ENCODE peak calls at places on chromosomes 13 and 19, in nine cellular contexts. W, V, P, G, S, O, Z, L and M are unnamed samples.

GRCh38 chr19:19748249-19748938 is 15.5 kb upstream of the ZNF14 start:
- DNase-seq in P (peak), L (no peak), Z (no peak), G (no peak), V (no peak), O (no peak), S (no peak), W (no peak), M (no peak)

GRCh38 chr19:33456845-33457220 is 64.8 kb downstream of the PEPD start:
- DNase-seq in O (no peak), S (no peak), Z (no peak), G (no peak), P (no peak), L (no peak), W (peak), V (no peak), M (peak)

GRCh38 chr13:29676941-29677452 is 81.5 kb upstream of the SLC7A1 start:
- DNase-seq in W (no peak), V (no peak), L (no peak), P (no peak), S (no peak), O (no peak), Z (peak), G (no peak), M (no peak)

GRCh38 chr13:32022292-32022691 is 9.3 kb upstream of the FRY start:
- DNase-seq in V (no peak), O (no peak), S (peak), P (no peak), L (no peak), G (no peak), Z (peak), W (no peak), M (no peak)

GRCh38 chr19:51448011-51448744 is 10.1 kb downstream of the SIGLEC8 start:
- DNase-seq in P (no peak), S (no peak), Z (no peak), G (no peak), L (no peak), V (no peak), O (no peak), W (no peak), M (no peak)

GRCh38 chr13:66659291-66660012 is 570.7 kb downstream of the PCDH9 start:
- DNase-seq in Z (no peak), O (no peak), V (no peak), L (no peak), P (no peak), W (no peak), S (no peak), G (no peak), M (no peak)

GRCh38 chr19:4369888-4370260 is 26.5 kb downstream of the MPND start:
- DNase-seq in S (peak), W (peak), V (peak), O (peak), L (peak), P (peak), G (no peak), Z (peak), M (peak)

GRCh38 chr13:109301711-109302110 is 484.7 kb downstream of the IRS2 start:
- DNase-seq in L (no peak), O (no peak), P (no peak), S (no peak), W (no peak), G (no peak), V (no peak), Z (no peak), M (peak)

GRCh38 chr13:46866150-46866549 is 30.7 kb downstream of the HTR2A start:
- DNase-seq in L (no peak), S (peak), V (peak), G (no peak), O (peak), P (peak), Z (peak), W (peak), M (peak)

GRCh38 chr19:51511353-51511752 is 9.8 kb upstream of the SIGLEC12 start:
- DNase-seq in L (no peak), P (no peak), S (no peak), G (peak), O (peak), Z (peak), V (no peak), W (no peak), M (peak)

GRCh38 chr13:89455741-89456140 is 1784.6 kb downstream of the SLITRK5 start:
- DNase-seq in Z (no peak), G (no peak), S (no peak), W (no peak), P (no peak), L (no peak), O (no peak), V (no peak), M (no peak)

GRCh38 chr19:8526345-8527062 is 12.5 kb upstream of the ZNF414 start:
- DNase-seq in G (peak), P (peak), Z (peak), O (peak), L (peak), V (peak), S (peak), W (peak), M (peak)

DNA sequence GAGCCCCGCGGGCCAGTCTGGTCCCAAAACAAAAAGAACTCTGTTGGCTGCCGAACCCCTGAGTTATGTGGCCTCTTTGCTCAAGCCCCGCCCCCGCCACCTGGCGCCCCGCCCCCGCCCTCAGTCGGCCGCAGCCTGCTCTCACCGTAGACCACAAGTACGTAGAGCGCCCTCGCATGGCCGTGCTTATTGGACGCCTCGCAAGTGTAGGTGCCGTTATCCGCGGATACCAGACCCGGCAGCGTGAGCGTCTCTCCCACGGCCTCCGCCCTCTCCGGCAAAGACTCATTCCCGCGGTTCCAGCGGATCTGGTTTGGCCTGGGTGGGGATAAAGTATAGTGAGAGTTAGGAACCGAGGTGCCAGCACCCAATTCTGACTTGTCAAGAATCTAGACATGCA is 5.5 kb upstream of the ZNF428 start:
- DNase-seq in V (peak), Z (peak), G (peak), L (no peak), S (peak), O (peak), P (peak), W (peak), M (peak)
- TF ChIP-seq CTCF in V (no peak), Z (peak), G (peak), L (no peak), S (peak), O (peak), P (peak), W (peak), M (peak)

GRCh38 chr13:103542648-103543047 is 476.4 kb upstream of the SLC10A2 start:
- DNase-seq in V (no peak), G (no peak), O (no peak), L (no peak), Z (no peak), S (no peak), P (no peak), W (no peak), M (no peak)

GRCh38 chr13:103540394-103540793 is 474.2 kb upstream of the SLC10A2 start:
- DNase-seq in L (no peak), W (no peak), Z (no peak), P (no peak), V (no peak), G (no peak), O (no peak), S (no peak), M (no peak)

GRCh38 chr13:103539721-103540120 is 473.5 kb upstream of the SLC10A2 start:
- DNase-seq in G (no peak), O (no peak), Z (no peak), P (no peak), L (no peak), W (no peak), S (no peak), V (no peak), M (no peak)

GRCh38 chr13:103537616-103538015 is 471.4 kb upstream of the SLC10A2 start:
- DNase-seq in O (no peak), W (no peak), G (no peak), L (no peak), S (no peak), Z (no peak), P (no peak), V (no peak), M (no peak)

DNA sequence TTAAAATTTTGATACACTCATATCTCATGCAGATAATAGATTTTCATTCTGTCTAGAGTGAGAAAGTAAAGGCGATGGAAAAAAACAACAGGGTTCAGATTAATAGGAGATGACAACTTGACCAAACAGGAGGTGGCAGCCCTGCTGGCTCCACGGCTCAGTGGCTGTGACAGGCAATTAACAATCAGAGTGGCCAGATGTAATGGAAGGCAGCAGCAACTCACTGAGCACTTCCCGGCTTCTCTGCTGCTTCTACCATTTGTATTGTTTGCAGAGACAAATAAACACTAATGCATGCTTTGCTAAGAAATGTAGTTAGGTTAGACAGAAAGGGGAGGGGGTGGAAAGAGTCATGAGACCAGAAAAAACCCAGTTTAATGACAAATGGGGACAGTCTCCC is 473.0 kb upstream of the SLC10A2 start:
- DNase-seq in V (no peak), O (peak), S (peak), L (no peak), P (no peak), G (no peak), W (no peak), Z (peak), M (peak)
- TF ChIP-seq CTCF in V (no peak), O (peak), S (no peak), L (no peak), P (no peak), G (no peak), W (no peak), Z (peak), M (no peak)

GRCh38 chr13:112760931-112761330 is 71.1 kb downstream of the ATP11A start:
- DNase-seq in S (no peak), V (no peak), G (no peak), P (no peak), W (no peak), L (no peak), O (no peak), Z (no peak), M (no peak)
- TF ChIP-seq CTCF in S (no peak), V (no peak), G (no peak), P (no peak), W (no peak), L (no peak), O (no peak), Z (no peak), M (no peak)

GRCh38 chr19:46049597-46049996 is 8.8 kb upstream of the IGFL4 start:
- DNase-seq in Z (no peak), G (no peak), P (no peak), O (peak), W (no peak), S (no peak), L (no peak), V (no peak), M (no peak)
- TF ChIP-seq CTCF in Z (peak), G (peak), P (peak), O (peak), W (no peak), S (no peak), L (no peak), V (no peak), M (no peak)

DNA sequence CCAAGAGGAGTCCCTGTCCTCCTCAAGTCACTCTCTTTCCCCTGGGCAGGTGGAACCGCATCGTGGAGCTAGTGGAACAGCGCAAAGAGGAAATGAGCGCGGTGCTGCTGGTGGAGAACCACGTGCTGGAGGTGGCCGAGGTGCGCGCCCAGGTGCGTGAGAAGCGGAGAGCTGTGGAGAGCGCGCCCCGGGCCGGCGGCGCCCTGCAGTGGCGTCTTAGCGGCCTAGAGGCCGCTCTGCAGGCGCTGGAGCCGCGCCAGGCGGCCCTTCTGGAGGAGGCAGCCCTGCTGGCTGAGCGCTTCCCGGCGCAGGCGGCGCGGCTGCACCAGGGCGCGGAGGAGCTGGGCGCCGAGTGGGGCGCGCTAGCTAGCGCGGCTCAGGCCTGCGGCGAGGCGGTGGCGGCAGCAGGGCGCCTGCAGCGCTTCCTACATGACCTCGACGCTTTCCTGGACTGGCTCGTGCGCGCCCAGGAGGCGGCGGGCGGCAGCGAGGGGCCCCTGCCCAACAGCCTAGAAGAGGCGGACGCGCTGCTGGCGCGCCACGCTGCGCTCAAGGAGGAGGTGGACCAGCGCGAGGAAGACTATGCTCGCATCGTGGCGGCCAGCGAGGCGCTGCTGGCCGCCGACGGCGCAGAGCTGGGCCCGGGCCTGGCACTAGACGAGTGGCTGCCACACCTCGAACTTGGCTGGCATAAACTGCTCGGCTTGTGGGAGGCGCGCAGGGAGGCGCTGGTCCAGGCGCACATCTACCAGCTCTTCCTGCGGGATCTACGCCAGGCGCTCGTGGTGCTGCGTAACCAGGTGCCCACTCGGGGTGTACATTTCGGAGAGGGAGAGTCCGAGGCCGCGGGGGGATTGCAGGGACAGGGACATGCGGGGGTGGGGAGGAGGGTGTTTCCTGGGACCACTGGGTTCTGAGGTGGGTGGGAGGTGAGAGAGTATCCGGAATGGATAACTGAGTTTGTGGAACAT is 52.8 kb downstream of the SPTBN4 start:
- DNase-seq in S (peak), O (peak), L (no peak), W (no peak), P (no peak), Z (peak), G (no peak), V (peak), M (peak)
- TF ChIP-seq CTCF in S (no peak), O (peak), L (no peak), W (no peak), P (no peak), Z (peak), G (no peak), V (no peak), M (no peak)

DNA sequence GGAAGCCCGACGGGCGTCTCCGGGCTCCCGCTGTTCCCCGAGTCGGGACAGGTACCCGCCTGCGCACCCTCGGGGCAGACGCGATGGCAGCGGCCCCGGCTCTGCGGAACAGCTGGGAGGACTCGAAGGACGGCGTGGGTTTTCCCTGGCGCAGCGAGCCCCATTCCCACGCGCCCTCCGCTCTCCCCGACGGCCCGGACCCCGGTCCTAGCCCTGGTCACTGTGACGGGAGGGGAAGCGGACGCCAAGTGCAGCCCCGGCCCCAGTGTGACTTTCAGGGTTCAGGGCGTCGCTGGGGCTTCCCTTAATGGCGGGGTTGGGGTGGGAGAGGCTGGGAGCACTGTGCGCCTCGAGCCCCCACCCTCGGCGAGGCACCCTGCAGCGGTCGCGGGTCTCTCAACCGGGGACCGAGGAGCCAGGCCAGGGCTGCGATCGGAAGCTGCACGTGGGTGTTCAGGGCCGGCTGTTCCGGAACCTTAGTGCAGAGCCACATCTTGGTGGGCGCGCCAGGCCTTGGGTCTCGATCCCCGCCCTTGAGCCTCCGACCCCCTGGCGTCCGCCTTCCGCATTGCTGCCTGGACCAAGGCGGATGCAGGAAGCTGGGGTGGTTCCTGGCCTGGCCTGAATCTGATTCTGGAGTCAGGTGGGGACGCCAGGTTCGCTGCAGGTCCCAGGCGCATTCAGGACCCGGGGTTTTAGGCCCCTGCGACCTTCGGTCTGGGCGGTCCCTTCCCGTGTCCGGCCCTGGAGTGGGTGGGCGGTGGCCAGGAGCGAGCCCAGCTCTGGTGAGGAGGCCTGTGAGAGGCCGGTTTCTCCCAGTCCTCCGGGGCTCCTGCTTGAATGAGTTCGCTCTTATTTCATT is 3.5 kb downstream of the LGALS7B start:
- DNase-seq in O (peak), Z (no peak), P (peak), L (no peak), V (no peak), S (no peak), G (no peak), W (peak), M (peak)
- TF ChIP-seq CTCF in O (peak), Z (no peak), P (no peak), L (peak), V (peak), S (no peak), G (no peak), W (peak), M (peak)

DNA sequence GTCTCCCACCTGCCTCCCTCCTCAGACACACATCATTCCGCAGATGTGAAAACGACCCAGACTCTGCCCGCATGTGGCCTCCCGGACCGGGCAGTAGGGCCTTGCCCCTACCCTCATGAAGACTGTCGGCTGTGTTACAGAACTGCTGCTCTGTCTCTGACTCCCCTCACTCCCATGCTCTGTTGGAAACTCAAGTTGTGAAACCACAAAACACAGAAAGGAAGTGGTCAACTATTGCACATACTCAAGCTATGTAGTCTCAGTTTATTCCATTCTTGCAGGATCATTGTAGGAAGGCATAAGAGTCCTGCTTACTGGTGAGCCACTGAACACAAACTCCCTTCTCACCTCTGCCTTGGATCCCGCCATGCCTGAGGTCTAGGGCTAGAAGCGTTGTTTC is 129.6 kb downstream of the DLEU7 start:
- DNase-seq in P (peak), V (peak), G (no peak), L (no peak), O (no peak), W (no peak), S (no peak), Z (no peak), M (no peak)
- TF ChIP-seq CTCF in P (no peak), V (no peak), G (no peak), L (no peak), O (no peak), W (no peak), S (no peak), Z (no peak), M (no peak)